ENCODE peak calls at places on chromosomes 6 and 20, in nine cellular contexts. F is IMR-90, H is K562, W is A549, Y is HCT116, G is type B pancreatic cell, V is coronary artery, T is left ventricle myocardium inferior, Q is nephron progenitor cell. B is an unnamed sample.

GRCh38 chr6:15329154-15329781 is 83.4 kb downstream of the JARID2 start:
- DNase-seq in F (peak), H (no peak), W (no peak), Y (no peak), G (no peak), V (no peak), T (no peak), Q (no peak), B (no peak)

GRCh38 chr6:131782764-131783163 is 25.1 kb upstream of the ENPP1 start:
- DNase-seq in F (no peak), H (peak), W (no peak), Y (no peak), G (no peak), V (no peak), T (no peak), Q (no peak), B (no peak)

GRCh38 chr6:144286503-144287393 is 1.6 kb downstream of the UTRN start:
- DNase-seq in F (peak), H (no peak), W (peak), Y (no peak), G (peak), V (peak), T (peak), Q (peak), B (peak)

GRCh38 chr6:142897659-142898058 is 47.3 kb downstream of the HIVEP2 start:
- DNase-seq in F (peak), H (no peak), W (no peak), Y (no peak), G (no peak), V (no peak), T (no peak), Q (no peak), B (no peak)

GRCh38 chr6:38443341-38443740 is 196.4 kb downstream of the BTBD9 start:
- DNase-seq in F (no peak), H (no peak), W (no peak), Y (no peak), G (no peak), V (no peak), T (no peak), Q (no peak), B (no peak)

GRCh38 chr20:16444056-16444777 is 129.0 kb downstream of the KIF16B start:
- DNase-seq in F (peak), H (no peak), W (no peak), Y (no peak), G (no peak), V (no peak), T (no peak), Q (no peak), B (no peak)

GRCh38 chr6:88124925-88125557 is 41.1 kb downstream of the CNR1 start:
- DNase-seq in F (no peak), H (no peak), W (no peak), Y (no peak), G (no peak), V (no peak), T (no peak), Q (no peak), B (no peak)

GRCh38 chr20:48603116-48603818 is 224.5 kb downstream of the PREX1 start:
- DNase-seq in F (no peak), H (no peak), W (no peak), Y (no peak), G (no peak), V (no peak), T (no peak), Q (peak), B (no peak)

GRCh38 chr6:43628392-43629103 is 516 bp downstream of the GTPBP2 start:
- DNase-seq in F (peak), H (peak), W (peak), Y (peak), G (no peak), V (peak), T (peak), Q (peak), B (peak)

GRCh38 chr6:50815436-50816114 is 3.1 kb upstream of the TFAP2B start:
- DNase-seq in F (peak), H (peak), W (no peak), Y (no peak), G (no peak), V (no peak), T (no peak), Q (no peak), B (no peak)

GRCh38 chr6:85458782-85459181 is 8.9 kb downstream of the NT5E start:
- DNase-seq in F (no peak), H (no peak), W (no peak), Y (no peak), G (no peak), V (no peak), T (no peak), Q (no peak), B (no peak)

GRCh38 chr6:14286144-14286543 is 168.6 kb downstream of the CD83 start:
- DNase-seq in F (peak), H (no peak), W (peak), Y (peak), G (no peak), V (no peak), T (no peak), Q (no peak), B (no peak)

GRCh38 chr6:154241570-154241969 is 115.0 kb downstream of the IPCEF1 start:
- DNase-seq in F (no peak), H (no peak), W (no peak), Y (no peak), G (no peak), V (no peak), T (no peak), Q (no peak), B (no peak)

GRCh38 chr6:146286976-146287375 is 256.7 kb upstream of the RAB32 start:
- DNase-seq in F (no peak), H (no peak), W (no peak), Y (no peak), G (no peak), V (no peak), T (no peak), Q (no peak), B (no peak)

GRCh38 chr20:2658414-2659354 is 5.3 kb downstream of the IDH3B start:
- DNase-seq in F (no peak), H (peak), W (peak), Y (no peak), G (no peak), V (no peak), T (no peak), Q (no peak), B (no peak)

GRCh38 chr20:37382539-37383120 is 36.7 kb downstream of the SRC start:
- DNase-seq in F (no peak), H (no peak), W (no peak), Y (no peak), G (no peak), V (peak), T (no peak), Q (no peak), B (no peak)

GRCh38 chr20:7123457-7123856 is 356.0 kb downstream of the BMP2 start:
- DNase-seq in F (no peak), H (no peak), W (no peak), Y (no peak), G (no peak), V (no peak), T (no peak), Q (no peak), B (no peak)

GRCh38 chr20:45095753-45096371 is 5.1 kb downstream of the KCNS1 start:
- DNase-seq in F (peak), H (peak), W (peak), Y (peak), G (no peak), V (no peak), T (no peak), Q (peak), B (no peak)

GRCh38 chr6:116876635-116877611 is at the start of gene RFX6:
- DNase-seq in F (no peak), H (peak), W (peak), Y (no peak), G (no peak), V (no peak), T (no peak), Q (peak), B (no peak)

GRCh38 chr6:5746392-5747140 is 260.2 kb downstream of the NRN1 start:
- DNase-seq in F (no peak), H (peak), W (no peak), Y (no peak), G (no peak), V (no peak), T (no peak), Q (peak), B (no peak)

GRCh38 chr6:42401605-42401935 is 50.2 kb downstream of the TRERF1 start:
- DNase-seq in F (no peak), H (no peak), W (no peak), Y (no peak), G (no peak), V (no peak), T (no peak), Q (no peak), B (no peak)

GRCh38 chr6:147909645-147910044 is 401.2 kb downstream of the SAMD5 start:
- DNase-seq in F (peak), H (no peak), W (no peak), Y (no peak), G (no peak), V (no peak), T (no peak), Q (no peak), B (no peak)

GRCh38 chr6:165274611-165275010 is 34.8 kb downstream of the C6orf118 start:
- DNase-seq in F (no peak), H (no peak), W (no peak), Y (no peak), G (no peak), V (no peak), T (no peak), Q (no peak), B (no peak)

GRCh38 chr6:54586251-54586650 is 260.3 kb upstream of the FAM83B start:
- DNase-seq in F (peak), H (no peak), W (no peak), Y (no peak), G (no peak), V (no peak), T (no peak), Q (no peak), B (no peak)

GRCh38 chr20:19497064-19497463 is 261.0 kb upstream of the RIN2 start:
- DNase-seq in F (peak), H (no peak), W (no peak), Y (no peak), G (no peak), V (no peak), T (no peak), Q (no peak), B (no peak)

GRCh38 chr6:118918326-118918725 is 16.6 kb downstream of the MCM9 start:
- DNase-seq in F (peak), H (no peak), W (no peak), Y (no peak), G (no peak), V (no peak), T (no peak), Q (no peak), B (no peak)

GRCh38 chr20:50682065-50682464 is 9.3 kb downstream of the RIPOR3 start:
- DNase-seq in F (no peak), H (no peak), W (no peak), Y (no peak), G (no peak), V (no peak), T (no peak), Q (no peak), B (no peak)

GRCh38 chr20:22341508-22341907 is 242.9 kb downstream of the FOXA2 start:
- DNase-seq in F (no peak), H (no peak), W (no peak), Y (peak), G (no peak), V (no peak), T (no peak), Q (no peak), B (no peak)

GRCh38 chr20:16215056-16215455 is 358.2 kb downstream of the KIF16B start:
- DNase-seq in F (no peak), H (no peak), W (no peak), Y (no peak), G (no peak), V (no peak), T (no peak), Q (no peak), B (no peak)

GRCh38 chr20:478949-479429 is 16.7 kb upstream of the TBC1D20 start:
- DNase-seq in F (peak), H (peak), W (peak), Y (peak), G (no peak), V (no peak), T (no peak), Q (peak), B (no peak)

GRCh38 chr6:134584809-134585528 is 267.1 kb upstream of the SGK1 start:
- DNase-seq in F (no peak), H (no peak), W (no peak), Y (no peak), G (no peak), V (no peak), T (no peak), Q (no peak), B (no peak)

GRCh38 chr6:163529605-163530004 is 115.1 kb downstream of the QKI start:
- DNase-seq in F (peak), H (no peak), W (peak), Y (no peak), G (no peak), V (no peak), T (no peak), Q (no peak), B (no peak)

GRCh38 chr20:42432931-42433330 is 756.8 kb downstream of the PTPRT start:
- DNase-seq in F (no peak), H (no peak), W (no peak), Y (no peak), G (no peak), V (no peak), T (no peak), Q (no peak), B (no peak)

GRCh38 chr20:64055893-64056638 is 6.6 kb upstream of the SOX18 start:
- DNase-seq in F (peak), H (peak), W (no peak), Y (no peak), G (no peak), V (no peak), T (peak), Q (no peak), B (no peak)

GRCh38 chr20:4490595-4491280 is 231.0 kb upstream of the PRND start:
- DNase-seq in F (peak), H (no peak), W (no peak), Y (no peak), G (no peak), V (no peak), T (no peak), Q (no peak), B (no peak)

GRCh38 chr6:36547646-36548400 is 544 bp upstream of the STK38 start:
- DNase-seq in F (no peak), H (no peak), W (no peak), Y (no peak), G (no peak), V (no peak), T (no peak), Q (no peak), B (no peak)

GRCh38 chr6:128097019-128097418 is 196.2 kb upstream of the THEMIS start:
- DNase-seq in F (no peak), H (no peak), W (no peak), Y (no peak), G (no peak), V (no peak), T (no peak), Q (no peak), B (no peak)

DNA sequence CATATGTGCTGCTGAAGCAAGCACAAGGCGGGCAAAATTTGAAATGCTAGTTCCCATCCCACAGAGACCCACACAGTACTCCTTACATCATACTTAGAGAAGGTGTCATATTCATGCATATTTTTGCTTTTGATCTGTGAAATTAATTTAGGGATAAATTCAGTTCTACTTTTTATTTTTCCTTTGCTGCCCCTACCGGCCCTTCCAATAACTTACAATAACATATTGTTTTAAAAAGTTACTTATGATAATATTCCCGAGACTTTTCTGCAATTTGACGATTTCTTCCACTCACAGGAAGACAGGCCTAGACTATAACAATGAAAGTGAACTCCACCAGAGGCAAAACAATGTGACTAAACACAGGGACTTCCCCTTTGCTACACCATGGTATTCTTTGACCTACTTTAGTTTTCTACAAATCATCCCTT is 35.0 kb downstream of the SESN1 start:
- DNase-seq in F (peak), H (no peak), W (no peak), Y (no peak), G (no peak), V (no peak), T (no peak), Q (no peak), B (no peak)
- TF ChIP-seq CTCF in F (no peak), H (no peak), W (peak), Y (no peak), G (no peak), V (no peak), T (peak), Q (no peak), B (no peak)

GRCh38 chr20:41045680-41046079 is 17.1 kb downstream of the TOP1 start:
- DNase-seq in F (no peak), H (no peak), W (no peak), Y (no peak), G (no peak), V (no peak), T (no peak), Q (no peak), B (no peak)

GRCh38 chr20:41046716-41047115 is 18.1 kb downstream of the TOP1 start:
- DNase-seq in F (peak), H (no peak), W (no peak), Y (no peak), G (no peak), V (no peak), T (no peak), Q (no peak), B (no peak)

GRCh38 chr20:41047975-41048305 is 19.3 kb downstream of the TOP1 start:
- DNase-seq in F (no peak), H (no peak), W (no peak), Y (no peak), G (no peak), V (no peak), T (no peak), Q (no peak), B (no peak)

GRCh38 chr20:41048475-41049242 is 20.0 kb downstream of the TOP1 start:
- DNase-seq in F (no peak), H (no peak), W (no peak), Y (no peak), G (no peak), V (no peak), T (no peak), Q (no peak), B (no peak)

GRCh38 chr20:41047279-41047974 is 18.8 kb downstream of the TOP1 start:
- DNase-seq in F (no peak), H (no peak), W (no peak), Y (no peak), G (no peak), V (no peak), T (no peak), Q (no peak), B (no peak)
- TF ChIP-seq CTCF in F (no peak), H (no peak), W (no peak), Y (no peak), G (no peak), V (no peak), T (no peak), Q (no peak), B (no peak)

DNA sequence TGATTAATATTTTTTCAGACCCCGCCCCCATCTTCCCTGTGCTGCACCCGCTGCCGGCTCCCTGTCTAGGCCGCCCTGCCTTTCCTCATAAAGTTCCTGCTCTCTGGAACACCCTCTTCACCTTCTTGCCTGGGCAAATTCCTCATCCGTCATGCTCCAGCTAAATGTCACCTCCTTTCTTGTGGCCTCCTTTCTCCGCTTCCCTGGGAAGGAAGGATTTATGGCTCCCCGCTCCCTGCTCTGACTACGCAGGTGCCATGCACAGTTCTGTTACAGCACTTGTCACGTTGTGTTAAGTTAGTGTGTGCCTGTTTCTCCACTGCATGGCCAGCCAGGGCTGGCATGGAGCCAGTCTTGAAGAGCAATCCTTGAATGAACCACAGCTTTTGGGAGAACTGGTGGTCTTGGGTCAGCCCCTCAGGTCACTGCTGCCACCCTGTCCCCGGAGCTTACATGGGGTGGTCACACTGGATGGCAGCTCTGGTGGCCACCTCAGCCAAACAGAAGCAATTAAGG is 61.8 kb downstream of the CD40 start:
- DNase-seq in F (no peak), H (no peak), W (no peak), Y (no peak), G (no peak), V (no peak), T (no peak), Q (peak), B (no peak)
- TF ChIP-seq CTCF in F (no peak), H (no peak), W (no peak), Y (no peak), G (no peak), V (no peak), T (no peak), Q (no peak), B (no peak)

GRCh38 chr6:139832906-139833305 is 458.5 kb upstream of the CITED2 start:
- DNase-seq in F (no peak), H (no peak), W (no peak), Y (no peak), G (no peak), V (no peak), T (no peak), Q (no peak), B (no peak)

GRCh38 chr6:139828751-139829519 is 454.5 kb upstream of the CITED2 start:
- DNase-seq in F (no peak), H (no peak), W (no peak), Y (no peak), G (no peak), V (no peak), T (no peak), Q (no peak), B (no peak)

GRCh38 chr6:139825935-139826374 is 451.5 kb upstream of the CITED2 start:
- DNase-seq in F (no peak), H (peak), W (no peak), Y (no peak), G (no peak), V (no peak), T (no peak), Q (no peak), B (no peak)

GRCh38 chr6:139832493-139832892 is 458.0 kb upstream of the CITED2 start:
- DNase-seq in F (no peak), H (no peak), W (no peak), Y (no peak), G (no peak), V (no peak), T (no peak), Q (no peak), B (no peak)

DNA sequence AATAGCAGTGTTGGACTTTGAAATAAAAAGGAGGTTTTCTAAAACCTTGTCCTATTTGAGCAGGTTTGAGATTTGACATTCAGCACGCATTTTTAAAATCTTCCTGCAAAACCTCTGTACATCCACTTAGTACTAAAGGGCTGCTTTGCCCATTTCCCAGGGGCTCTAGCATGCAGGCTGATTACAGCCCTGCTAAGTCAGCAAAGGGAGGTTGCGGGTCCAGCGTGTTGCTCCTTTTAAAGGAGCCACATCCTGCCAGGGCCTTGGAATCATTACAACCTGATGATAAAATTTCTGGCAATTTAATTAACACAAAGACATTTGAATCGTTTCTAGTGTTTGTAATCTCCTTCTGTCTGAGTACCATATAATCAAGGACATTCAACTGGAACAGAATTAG is 455.1 kb upstream of the CITED2 start:
- DNase-seq in F (no peak), H (no peak), W (no peak), Y (no peak), G (no peak), V (no peak), T (no peak), Q (no peak), B (no peak)
- TF ChIP-seq CTCF in F (no peak), H (no peak), W (no peak), Y (no peak), G (no peak), V (no peak), T (no peak), Q (no peak), B (no peak)

DNA sequence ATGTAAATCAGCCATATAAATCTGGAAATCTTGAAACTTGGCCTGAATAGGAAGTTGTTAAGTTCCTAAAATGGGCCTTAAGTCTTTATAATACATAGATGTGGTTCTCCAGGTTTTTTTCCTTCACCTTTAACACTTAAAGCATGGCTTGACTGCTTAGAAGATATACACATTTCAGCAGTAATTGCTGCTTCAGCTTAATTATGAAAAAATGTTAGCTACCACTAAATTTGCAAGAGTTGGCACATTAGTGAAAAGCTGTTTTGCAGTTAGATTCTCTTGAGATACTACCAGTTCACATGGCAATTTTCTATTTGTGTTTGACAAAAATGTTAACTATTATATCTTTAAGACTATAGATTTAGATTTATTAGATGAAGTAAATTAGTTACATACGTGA is 72.7 kb upstream of the MYO6 start:
- DNase-seq in F (no peak), H (no peak), W (no peak), Y (no peak), G (no peak), V (no peak), T (no peak), Q (no peak), B (no peak)
- TF ChIP-seq CTCF in F (no peak), H (no peak), W (no peak), Y (no peak), G (no peak), V (no peak), T (no peak), Q (no peak), B (no peak)

GRCh38 chr6:29602564-29603361 is 17.8 kb downstream of the OR2H2 start:
- DNase-seq in F (peak), H (peak), W (peak), Y (peak), G (no peak), V (no peak), T (no peak), Q (peak), B (no peak)
- TF ChIP-seq CTCF in F (peak), H (peak), W (peak), Y (peak), G (peak), V (no peak), T (no peak), Q (peak), B (no peak)